ENCODE peak calls at places on chromosomes 3 and 15, in nine cellular contexts. Q is activated naive CD4-positive, alpha-beta T cell treated with anti-CD3 and anti-CD28 coated beads, Interleukin-2, amount 50 U/mL, for 16 hours; H is GM13976; L is AG10803; F is NCI-H2081; J is A549; D is fibroblast of gingiva; A is NCI-H1048; W is fibroblast of the aortic adventitia. K is an unnamed sample.

GRCh38 chr3:14440531-14441239 is 38.3 kb downstream of the SLC6A6 start:
- DNase-seq in L (no peak), W (no peak), H (no peak), Q (no peak), D (no peak), J (no peak), F (no peak), A (no peak), K (no peak)

GRCh38 chr15:92683511-92683834 is 27.9 kb upstream of the FAM174B start:
- DNase-seq in F (peak), L (peak), J (no peak), W (no peak), Q (no peak), H (no peak), A (no peak), D (no peak), K (no peak)

GRCh38 chr15:39799552-39800011 is 16.9 kb upstream of the FSIP1 start:
- DNase-seq in D (no peak), W (no peak), A (no peak), H (no peak), F (no peak), J (no peak), Q (no peak), L (no peak), K (no peak)

GRCh38 chr15:84826369-84826823 is 9.2 kb downstream of the ALPK3 start:
- DNase-seq in J (peak), A (no peak), F (no peak), Q (no peak), D (peak), H (peak), W (peak), L (peak), K (peak)

GRCh38 chr3:54087581-54088410 is 34.6 kb upstream of the CACNA2D3 start:
- DNase-seq in A (no peak), F (no peak), Q (no peak), W (no peak), L (no peak), D (peak), H (no peak), J (no peak), K (no peak)

GRCh38 chr15:81851307-81851706 is 194.5 kb downstream of the MEX3B start:
- DNase-seq in H (no peak), Q (no peak), L (no peak), D (no peak), J (no peak), F (no peak), W (no peak), A (no peak), K (no peak)

GRCh38 chr3:69204315-69204957 is 82.0 kb upstream of the LMOD3 start:
- DNase-seq in W (no peak), J (peak), Q (peak), D (no peak), L (no peak), H (peak), A (no peak), F (no peak), K (no peak)

GRCh38 chr3:150370982-150371381 is 37.1 kb upstream of the TSC22D2 start:
- DNase-seq in J (no peak), W (peak), Q (no peak), L (peak), H (no peak), A (no peak), D (no peak), F (no peak), K (no peak)

GRCh38 chr3:88291516-88291915 is 141.8 kb downstream of the C3orf38 start:
- DNase-seq in J (no peak), F (no peak), L (no peak), Q (no peak), A (no peak), H (no peak), D (no peak), W (no peak), K (no peak)